ENCODE peak calls at places on chromosomes 13 and 19, in ten cellular contexts. One of them, this sample, is unnamed.
A peak's percentile ranks its signal among the peaks of the same experiment; 100 is the strongest.

GRCh38 chr19:30873003-30873402 is 476.2 kb downstream of the TSHZ3 start:
- DNase-seq in IMR-90: no peak
- DNase-seq in spleen: no peak
- DNase-seq in heart left ventricle: no peak
- DNase-seq in stomach: no peak
- DNase-seq in uterus: no peak
- DNase-seq in esophagus squamous epithelium: no peak
- DNase-seq in tibial nerve: no peak
- DNase-seq in testis: no peak
- DNase-seq in transverse colon: no peak
- DNase-seq in this sample: no peak

GRCh38 chr19:55383789-55384575 is at the start of gene TMEM238:
- DNase-seq in IMR-90: peak; percentile 70
- DNase-seq in spleen: peak; percentile 91
- DNase-seq in heart left ventricle: peak; percentile 52
- DNase-seq in stomach: peak; percentile 82
- DNase-seq in uterus: peak; percentile 55
- DNase-seq in esophagus squamous epithelium: no peak
- DNase-seq in tibial nerve: no peak
- DNase-seq in testis: peak; percentile 67
- DNase-seq in transverse colon: peak; percentile 84
- DNase-seq in this sample: no peak

GRCh38 chr13:99981115-99982020 is at the start of gene ZIC2:
- DNase-seq in IMR-90: no peak
- DNase-seq in spleen: peak; percentile 72
- DNase-seq in heart left ventricle: no peak
- DNase-seq in stomach: no peak
- DNase-seq in uterus: no peak
- DNase-seq in esophagus squamous epithelium: no peak
- DNase-seq in tibial nerve: no peak
- DNase-seq in testis: no peak
- DNase-seq in transverse colon: no peak
- DNase-seq in this sample: no peak

GRCh38 chr13:21637296-21637695 is 33.3 kb upstream of the MICU2 start:
- DNase-seq in IMR-90: peak; percentile 43
- DNase-seq in spleen: peak; percentile 76
- DNase-seq in heart left ventricle: no peak
- DNase-seq in stomach: peak; percentile 82
- DNase-seq in uterus: no peak
- DNase-seq in esophagus squamous epithelium: no peak
- DNase-seq in tibial nerve: no peak
- DNase-seq in testis: no peak
- DNase-seq in transverse colon: peak; percentile 86
- DNase-seq in this sample: no peak

GRCh38 chr19:51342631-51343569 is 961 bp upstream of the VSIG10L start:
- DNase-seq in IMR-90: no peak
- DNase-seq in spleen: no peak
- DNase-seq in heart left ventricle: no peak
- DNase-seq in stomach: no peak
- DNase-seq in uterus: no peak
- DNase-seq in esophagus squamous epithelium: no peak
- DNase-seq in tibial nerve: no peak
- DNase-seq in testis: no peak
- DNase-seq in transverse colon: no peak
- DNase-seq in this sample: no peak

GRCh38 chr19:8367327-8368001 is 3.5 kb downstream of the ANGPTL4 start:
- DNase-seq in IMR-90: peak; percentile 98
- DNase-seq in spleen: peak; percentile 78
- DNase-seq in heart left ventricle: peak; percentile 97
- DNase-seq in stomach: peak; percentile 96
- DNase-seq in uterus: peak; percentile 91
- DNase-seq in esophagus squamous epithelium: no peak
- DNase-seq in tibial nerve: peak; percentile 80
- DNase-seq in testis: peak; percentile 83
- DNase-seq in transverse colon: peak; percentile 87
- DNase-seq in this sample: peak; percentile 97

GRCh38 chr13:23753523-23753922 is 135.7 kb downstream of the MIPEP start:
- DNase-seq in IMR-90: peak; percentile 68
- DNase-seq in spleen: no peak
- DNase-seq in heart left ventricle: no peak
- DNase-seq in stomach: no peak
- DNase-seq in uterus: no peak
- DNase-seq in esophagus squamous epithelium: no peak
- DNase-seq in tibial nerve: no peak
- DNase-seq in testis: no peak
- DNase-seq in transverse colon: no peak
- DNase-seq in this sample: no peak

GRCh38 chr19:10007811-10008211 is 2.5 kb downstream of the COL5A3 start:
- DNase-seq in IMR-90: peak; percentile 80
- DNase-seq in spleen: no peak
- DNase-seq in heart left ventricle: peak; percentile 81
- DNase-seq in stomach: no peak
- DNase-seq in uterus: no peak
- DNase-seq in esophagus squamous epithelium: no peak
- DNase-seq in tibial nerve: peak; percentile 15
- DNase-seq in testis: peak; percentile 34
- DNase-seq in transverse colon: no peak
- DNase-seq in this sample: no peak

GRCh38 chr13:33066329-33066728 is 50.1 kb downstream of the KL start:
- DNase-seq in IMR-90: no peak
- DNase-seq in spleen: no peak
- DNase-seq in heart left ventricle: no peak
- DNase-seq in stomach: no peak
- DNase-seq in uterus: no peak
- DNase-seq in esophagus squamous epithelium: no peak
- DNase-seq in tibial nerve: no peak
- DNase-seq in testis: no peak
- DNase-seq in transverse colon: no peak
- DNase-seq in this sample: no peak

GRCh38 chr19:58228584-58229254 is at the start of gene ZNF544:
- DNase-seq in IMR-90: peak; percentile 64
- DNase-seq in spleen: peak; percentile 92
- DNase-seq in heart left ventricle: peak; percentile 83
- DNase-seq in stomach: peak; percentile 72
- DNase-seq in uterus: peak; percentile 62
- DNase-seq in esophagus squamous epithelium: no peak
- DNase-seq in tibial nerve: peak; percentile 9
- DNase-seq in testis: peak; percentile 88
- DNase-seq in transverse colon: peak; percentile 80
- DNase-seq in this sample: peak; percentile 73

GRCh38 chr19:48819366-48819816 is 8.6 kb upstream of the BCAT2 start:
- DNase-seq in IMR-90: peak; percentile 79
- DNase-seq in spleen: no peak
- DNase-seq in heart left ventricle: peak; percentile 89
- DNase-seq in stomach: peak; percentile 97
- DNase-seq in uterus: peak; percentile 88
- DNase-seq in esophagus squamous epithelium: no peak
- DNase-seq in tibial nerve: peak; percentile 96
- DNase-seq in testis: peak; percentile 88
- DNase-seq in transverse colon: peak; percentile 88
- DNase-seq in this sample: peak; percentile 91

GRCh38 chr19:18311495-18311894 is 11.4 kb downstream of the LSM4 start:
- DNase-seq in IMR-90: no peak
- DNase-seq in spleen: no peak
- DNase-seq in heart left ventricle: no peak
- DNase-seq in stomach: no peak
- DNase-seq in uterus: no peak
- DNase-seq in esophagus squamous epithelium: no peak
- DNase-seq in tibial nerve: no peak
- DNase-seq in testis: no peak
- DNase-seq in transverse colon: no peak
- DNase-seq in this sample: no peak

GRCh38 chr19:51729781-51730180 is 6.0 kb upstream of the HAS1 start:
- DNase-seq in IMR-90: no peak
- DNase-seq in spleen: no peak
- DNase-seq in heart left ventricle: no peak
- DNase-seq in stomach: no peak
- DNase-seq in uterus: no peak
- DNase-seq in esophagus squamous epithelium: no peak
- DNase-seq in tibial nerve: no peak
- DNase-seq in testis: no peak
- DNase-seq in transverse colon: no peak
- DNase-seq in this sample: no peak

GRCh38 chr19:35643255-35644205 is 2.0 kb downstream of the ETV2 start:
- DNase-seq in IMR-90: peak; percentile 60
- DNase-seq in spleen: peak; percentile 96
- DNase-seq in heart left ventricle: peak; percentile 86
- DNase-seq in stomach: peak; percentile 90
- DNase-seq in uterus: peak; percentile 83
- DNase-seq in esophagus squamous epithelium: peak; percentile 42
- DNase-seq in tibial nerve: peak; percentile 62
- DNase-seq in testis: peak; percentile 83
- DNase-seq in transverse colon: peak; percentile 91
- DNase-seq in this sample: peak; percentile 78
- TF ChIP-seq POLR2A in IMR-90: peak; percentile 53
- TF ChIP-seq POLR2A in spleen: peak; percentile 51
- TF ChIP-seq POLR2A in heart left ventricle: no peak
- TF ChIP-seq POLR2A in stomach: peak; percentile 47
- TF ChIP-seq POLR2A in uterus: no peak
- TF ChIP-seq POLR2A in esophagus squamous epithelium: peak; percentile 68
- TF ChIP-seq POLR2A in tibial nerve: no peak
- TF ChIP-seq POLR2A in testis: no peak
- TF ChIP-seq POLR2A in transverse colon: peak; percentile 71
- TF ChIP-seq POLR2A in this sample: no peak

GRCh38 chr19:1168562-1168873 is 5.5 kb downstream of the SBNO2 start:
- DNase-seq in IMR-90: no peak
- DNase-seq in spleen: no peak
- DNase-seq in heart left ventricle: no peak
- DNase-seq in stomach: no peak
- DNase-seq in uterus: no peak
- DNase-seq in esophagus squamous epithelium: no peak
- DNase-seq in tibial nerve: no peak
- DNase-seq in testis: no peak
- DNase-seq in transverse colon: no peak
- DNase-seq in this sample: no peak
- H3K36me3 ChIP-seq in IMR-90: peaks cover 19% of the 10 kb centered on the region
- H3K36me3 ChIP-seq in spleen: peaks cover 58% of the 10 kb centered on the region
- H3K36me3 ChIP-seq in heart left ventricle: no peaks in the 10 kb centered on the region
- H3K36me3 ChIP-seq in stomach: no peaks in the 10 kb centered on the region
- H3K36me3 ChIP-seq in uterus: no peaks in the 10 kb centered on the region
- H3K36me3 ChIP-seq in esophagus squamous epithelium: peaks cover 26% of the 10 kb centered on the region
- H3K36me3 ChIP-seq in tibial nerve: no peaks in the 10 kb centered on the region
- H3K36me3 ChIP-seq in testis: no peaks in the 10 kb centered on the region
- H3K36me3 ChIP-seq in transverse colon: no peaks in the 10 kb centered on the region
- H3K36me3 ChIP-seq in this sample: no peaks in the 10 kb centered on the region

DNA sequence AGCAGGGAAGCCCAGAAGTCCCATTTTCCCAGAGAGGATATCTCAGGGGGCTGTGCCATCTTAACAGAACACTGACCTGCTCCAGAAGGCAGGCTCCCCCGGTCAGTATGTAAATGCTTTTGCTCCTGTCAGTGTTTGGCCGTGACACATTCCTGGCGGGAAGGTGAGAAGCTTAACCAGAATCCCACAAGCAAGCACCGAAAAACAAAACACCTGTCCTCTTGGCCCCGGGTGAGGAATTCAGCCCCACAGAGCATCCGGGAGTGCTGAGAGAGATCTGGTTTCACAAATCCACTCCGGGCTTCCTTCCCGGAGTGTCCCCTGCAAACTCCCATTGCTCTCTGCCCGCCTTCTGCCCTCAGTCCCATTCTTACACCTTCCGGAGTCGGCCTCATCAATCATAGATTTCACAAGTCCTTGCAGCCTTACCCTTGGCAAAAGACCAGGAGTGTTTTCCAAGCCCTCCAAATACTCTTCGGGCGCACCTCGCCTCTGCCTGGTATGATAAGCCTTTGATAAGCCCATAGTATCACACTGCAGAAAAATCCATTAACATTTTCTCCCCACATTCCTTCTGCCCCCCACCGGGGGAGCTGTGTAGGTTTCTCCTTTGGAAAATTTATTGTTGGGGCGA is 12.2 kb downstream of the TPM4 start:
- DNase-seq in IMR-90: no peak
- DNase-seq in spleen: no peak
- DNase-seq in heart left ventricle: no peak
- DNase-seq in stomach: peak; percentile 52
- DNase-seq in uterus: no peak
- DNase-seq in esophagus squamous epithelium: no peak
- DNase-seq in tibial nerve: no peak
- DNase-seq in testis: no peak
- DNase-seq in transverse colon: no peak
- DNase-seq in this sample: no peak
- TF ChIP-seq CTCF in IMR-90: no peak
- TF ChIP-seq CTCF in spleen: no peak
- TF ChIP-seq CTCF in heart left ventricle: no peak
- TF ChIP-seq CTCF in stomach: no peak
- TF ChIP-seq CTCF in uterus: no peak
- TF ChIP-seq CTCF in esophagus squamous epithelium: no peak
- TF ChIP-seq CTCF in tibial nerve: no peak
- TF ChIP-seq CTCF in testis: no peak
- TF ChIP-seq CTCF in transverse colon: peak; percentile 9
- TF ChIP-seq CTCF in this sample: peak; percentile 28

GRCh38 chr19:12055784-12056183 is 3.0 kb upstream of the ZNF878 start:
- DNase-seq in IMR-90: no peak
- DNase-seq in spleen: no peak
- DNase-seq in heart left ventricle: no peak
- DNase-seq in stomach: no peak
- DNase-seq in uterus: no peak
- DNase-seq in esophagus squamous epithelium: no peak
- DNase-seq in tibial nerve: no peak
- DNase-seq in testis: no peak
- DNase-seq in transverse colon: no peak
- DNase-seq in this sample: no peak

GRCh38 chr19:12047868-12048267 is 4.9 kb downstream of the ZNF878 start:
- DNase-seq in IMR-90: peak; percentile 11
- DNase-seq in spleen: no peak
- DNase-seq in heart left ventricle: no peak
- DNase-seq in stomach: no peak
- DNase-seq in uterus: no peak
- DNase-seq in esophagus squamous epithelium: no peak
- DNase-seq in tibial nerve: no peak
- DNase-seq in testis: no peak
- DNase-seq in transverse colon: no peak
- DNase-seq in this sample: no peak

GRCh38 chr19:12052057-12052570 is 647 bp downstream of the ZNF878 start:
- DNase-seq in IMR-90: peak; percentile 14
- DNase-seq in spleen: no peak
- DNase-seq in heart left ventricle: no peak
- DNase-seq in stomach: no peak
- DNase-seq in uterus: no peak
- DNase-seq in esophagus squamous epithelium: no peak
- DNase-seq in tibial nerve: no peak
- DNase-seq in testis: no peak
- DNase-seq in transverse colon: no peak
- DNase-seq in this sample: no peak

DNA sequence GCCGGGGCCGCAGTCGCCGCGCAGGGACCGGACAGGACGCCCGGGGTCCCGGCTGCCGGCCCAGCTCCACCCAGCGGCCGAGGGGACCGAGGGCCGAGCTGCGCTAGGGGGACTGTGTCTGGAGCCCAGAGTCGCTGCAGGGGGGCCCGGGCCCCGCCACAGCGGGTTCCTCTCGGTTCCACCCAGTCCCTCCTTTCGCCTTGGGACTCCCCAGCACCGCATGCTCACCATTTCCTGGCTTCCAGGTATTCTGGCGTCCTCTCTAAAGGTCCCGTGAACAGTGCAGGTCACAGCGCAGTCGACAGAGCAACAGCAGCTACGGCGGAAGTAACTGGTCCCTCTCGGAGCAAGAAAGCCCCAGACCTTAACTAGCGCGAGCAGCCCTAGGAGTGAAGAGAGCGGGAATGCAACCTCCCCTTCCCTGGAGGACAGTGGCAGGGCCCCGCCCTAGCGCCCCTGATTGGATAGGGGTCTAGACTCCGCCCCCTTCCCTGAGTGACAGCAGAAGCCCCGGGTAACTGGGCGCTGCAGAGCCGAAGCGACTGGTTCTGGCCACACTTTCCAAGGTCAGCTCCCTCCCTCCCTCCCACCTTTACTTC is at the start of gene ZNF878:
- DNase-seq in IMR-90: peak; percentile 85
- DNase-seq in spleen: peak; percentile 90
- DNase-seq in heart left ventricle: peak; percentile 94
- DNase-seq in stomach: peak; percentile 95
- DNase-seq in uterus: peak; percentile 85
- DNase-seq in esophagus squamous epithelium: no peak
- DNase-seq in tibial nerve: peak; percentile 84
- DNase-seq in testis: peak; percentile 95
- DNase-seq in transverse colon: peak; percentile 93
- DNase-seq in this sample: peak; percentile 88
- TF ChIP-seq POLR2A in IMR-90: peak; percentile 91
- TF ChIP-seq POLR2A in spleen: peak; percentile 63
- TF ChIP-seq POLR2A in heart left ventricle: peak; percentile 71
- TF ChIP-seq POLR2A in stomach: peak; percentile 42
- TF ChIP-seq POLR2A in uterus: peak; percentile 91
- TF ChIP-seq POLR2A in esophagus squamous epithelium: peak; percentile 51
- TF ChIP-seq POLR2A in tibial nerve: peak; percentile 50
- TF ChIP-seq POLR2A in testis: peak; percentile 39
- TF ChIP-seq POLR2A in transverse colon: peak; percentile 76
- TF ChIP-seq POLR2A in this sample: peak; percentile 54